ENCODE peak calls at places on chromosomes 7 and 10, in seven cellular contexts. P is tibial artery, D is T-helper 22 cell, A is cortex of kidney, Z is NT2/D1, H is ovary, S is AG20443. M is an unnamed sample.

GRCh38 chr7:146702898-146703297 is 586.3 kb downstream of the CNTNAP2 start:
- DNase-seq in Z (no peak), H (no peak), D (no peak), A (no peak), S (no peak), P (no peak), M (no peak)

GRCh38 chr7:27097686-27098492 is 2.1 kb upstream of the HOXA1 start:
- DNase-seq in Z (no peak), D (no peak), H (no peak), P (no peak), A (no peak), S (no peak), M (no peak)

GRCh38 chr7:28725911-28726310 is 232.2 kb downstream of the TRIL start:
- DNase-seq in D (no peak), Z (no peak), P (no peak), A (no peak), S (no peak), H (no peak), M (no peak)

GRCh38 chr10:52541082-52541481 is 227.0 kb downstream of the DKK1 start:
- DNase-seq in Z (no peak), P (no peak), S (peak), D (no peak), H (no peak), A (no peak), M (no peak)

GRCh38 chr7:140446467-140446866 is 32.8 kb downstream of the MKRN1 start:
- DNase-seq in Z (no peak), A (no peak), P (no peak), D (no peak), S (no peak), H (no peak), M (peak)

GRCh38 chr10:33665512-33665911 is 331.0 kb upstream of the NRP1 start:
- DNase-seq in S (no peak), D (no peak), Z (no peak), P (no peak), H (no peak), A (no peak), M (no peak)

GRCh38 chr7:112571852-112572607 is 91.2 kb downstream of the LSMEM1 start:
- DNase-seq in A (no peak), Z (no peak), S (no peak), D (no peak), H (no peak), P (no peak), M (no peak)

GRCh38 chr10:129765664-129766550 is 198.2 kb downstream of the EBF3 start:
- DNase-seq in Z (no peak), P (peak), D (no peak), A (no peak), S (no peak), H (no peak), M (peak)

GRCh38 chr10:110547139-110547761 is 20.2 kb upstream of the SMC3 start:
- DNase-seq in Z (no peak), D (no peak), H (no peak), P (no peak), A (no peak), S (peak), M (no peak)

GRCh38 chr7:25985196-25985595 is 166.8 kb upstream of the NFE2L3 start:
- DNase-seq in D (no peak), P (no peak), Z (no peak), H (no peak), S (no peak), A (no peak), M (no peak)

GRCh38 chr7:153641202-153641601 is 411.0 kb upstream of the DPP6 start:
- DNase-seq in H (no peak), S (no peak), P (peak), Z (no peak), A (no peak), D (no peak), M (no peak)

GRCh38 chr10:123442901-123443300 is 223.3 kb upstream of the GPR26 start:
- DNase-seq in S (no peak), H (no peak), P (no peak), Z (no peak), A (no peak), D (no peak), M (no peak)

GRCh38 chr10:15591431-15591830 is 128.3 kb downstream of the ITGA8 start:
- DNase-seq in H (no peak), S (no peak), D (no peak), Z (no peak), A (no peak), P (no peak), M (no peak)

GRCh38 chr10:13949844-13950542 is 363.2 kb downstream of the PRPF18 start:
- DNase-seq in Z (no peak), P (no peak), H (no peak), S (peak), D (no peak), A (no peak), M (no peak)

GRCh38 chr10:71837085-71837827 is 13.8 kb downstream of the PSAP start:
- DNase-seq in H (no peak), S (no peak), Z (no peak), D (no peak), A (no peak), P (no peak), M (no peak)

GRCh38 chr7:116177009-116177408 is 33.3 kb upstream of the TES start:
- DNase-seq in A (no peak), D (no peak), S (peak), Z (no peak), H (no peak), P (no peak), M (no peak)

GRCh38 chr10:17847586-17848296 is 38.6 kb downstream of the MRC1 start:
- DNase-seq in P (no peak), A (no peak), D (no peak), Z (no peak), S (peak), H (no peak), M (no peak)

GRCh38 chr7:121026577-121027111 is 38.1 kb downstream of the CPED1 start:
- DNase-seq in D (no peak), P (no peak), S (no peak), Z (no peak), H (peak), A (no peak), M (no peak)

GRCh38 chr7:102279537-102280400 is 6.9 kb upstream of the SH2B2 start:
- DNase-seq in P (no peak), S (peak), A (no peak), H (peak), D (peak), Z (peak), M (peak)

GRCh38 chr7:104327534-104327933 is 869 bp upstream of the LHFPL3 start:
- DNase-seq in H (no peak), P (no peak), Z (no peak), D (no peak), A (no peak), S (no peak), M (no peak)

GRCh38 chr10:131980757-131981428 is 830 bp downstream of the BNIP3 start:
- DNase-seq in Z (no peak), P (no peak), S (no peak), H (no peak), A (no peak), D (no peak), M (peak)

GRCh38 chr7:139490130-139490529 is 6.7 kb upstream of the KLRG2 start:
- DNase-seq in A (no peak), D (no peak), Z (no peak), S (no peak), H (no peak), P (no peak), M (no peak)

GRCh38 chr7:43906327-43907010 is at the start of gene URGCP:
- DNase-seq in H (peak), S (peak), A (peak), P (peak), D (peak), Z (no peak), M (peak)

GRCh38 chr10:89553064-89553734 is 17.8 kb upstream of the SLC16A12 start:
- DNase-seq in H (no peak), P (no peak), S (peak), A (no peak), D (no peak), Z (no peak), M (no peak)

GRCh38 chr7:127608446-127608845 is 9.5 kb downstream of the PAX4 start:
- DNase-seq in A (no peak), D (no peak), P (no peak), S (no peak), H (no peak), Z (no peak), M (no peak)

GRCh38 chr7:69864283-69864682 is 266.0 kb downstream of the AUTS2 start:
- DNase-seq in S (peak), H (no peak), D (no peak), Z (no peak), A (no peak), P (no peak), M (no peak)

GRCh38 chr7:2106920-2107319 is 125.8 kb downstream of the MAD1L1 start:
- DNase-seq in S (peak), Z (no peak), H (no peak), D (no peak), A (no peak), P (no peak), M (no peak)

GRCh38 chr7:191105-192034 is 1.0 kb upstream of the FAM20C start:
- DNase-seq in S (peak), P (peak), H (no peak), D (no peak), A (no peak), Z (no peak), M (no peak)

GRCh38 chr10:88901610-88902327 is 21.7 kb downstream of the STAMBPL1 start:
- DNase-seq in S (no peak), H (no peak), P (no peak), A (no peak), D (no peak), Z (no peak), M (no peak)

GRCh38 chr10:28769147-28769604 is 91.9 kb downstream of the BAMBI start:
- DNase-seq in D (no peak), Z (no peak), S (no peak), A (no peak), H (no peak), P (no peak), M (no peak)

GRCh38 chr10:58757352-58758071 is 244.8 kb downstream of the BICC1 start:
- DNase-seq in Z (no peak), H (peak), D (no peak), S (no peak), P (no peak), A (no peak), M (no peak)

GRCh38 chr7:100680589-100681271 is 7.2 kb downstream of the GNB2 start:
- DNase-seq in D (no peak), P (no peak), A (no peak), H (peak), Z (no peak), S (no peak), M (peak)

M was measured in spleen.